ENCODE peak calls at places on chromosome 16, in four cellular contexts. Z is HCT116, F is hepatocyte, P is GM23338. M is an unnamed sample.

GRCh38 chr16:31877876-31878642 is 4.5 kb downstream of the ZNF267 start:
- DNase-seq in P (no peak), F (no peak), Z (no peak), M (no peak)

GRCh38 chr16:23578096-23578830 is 17.9 kb downstream of the NDUFAB1 start:
- DNase-seq in Z (no peak), P (no peak), F (no peak), M (no peak)

GRCh38 chr16:76201385-76201784 is 75.8 kb upstream of the CNTNAP4 start:
- DNase-seq in P (no peak), F (no peak), Z (no peak), M (no peak)

GRCh38 chr16:73888840-73889577 is 407.6 kb upstream of the PSMD7 start:
- DNase-seq in Z (no peak), F (no peak), P (no peak), M (no peak)

GRCh38 chr16:65249768-65250167 is 127.9 kb upstream of the CDH11 start:
- DNase-seq in F (peak; percentile 51), Z (no peak), P (peak; percentile 16), M (no peak)

GRCh38 chr16:67760206-67760605 is 41.1 kb upstream of the GFOD2 start:
- DNase-seq in Z (no peak), F (no peak), P (no peak), M (no peak)

GRCh38 chr16:70512456-70512855 is 10.9 kb downstream of the COG4 start:
- DNase-seq in F (no peak), P (no peak), Z (no peak), M (peak; percentile 66)

GRCh38 chr16:87414251-87414680 is 22.1 kb downstream of the MAP1LC3B start:
- DNase-seq in F (no peak), P (no peak), Z (no peak), M (peak; percentile 6)

GRCh38 chr16:59412275-59412841 is 678.2 kb upstream of the GOT2 start:
- DNase-seq in Z (no peak), P (peak; percentile 56), F (peak; percentile 10), M (peak; percentile 54)

GRCh38 chr16:21163576-21163975 is 5.1 kb downstream of the LDAF1 start:
- DNase-seq in Z (no peak), F (no peak), P (no peak), M (peak; percentile 66)

GRCh38 chr16:68126395-68126794 is 41.2 kb downstream of the NFATC3 start:
- DNase-seq in F (no peak), Z (no peak), P (no peak), M (no peak)

GRCh38 chr16:14013571-14014283 is 57.4 kb upstream of the MRTFB start:
- DNase-seq in Z (no peak), P (peak; percentile 37), F (peak; percentile 18), M (peak; percentile 62)

GRCh38 chr16:71360378-71360777 is 1.9 kb downstream of the CALB2 start:
- DNase-seq in P (no peak), F (peak; percentile 63), Z (peak; percentile 77), M (peak; percentile 83)

GRCh38 chr16:282491-282890 is 473 bp upstream of the PDIA2 start:
- DNase-seq in P (no peak), F (no peak), Z (no peak), M (no peak)

GRCh38 chr16:48197294-48197693 is 41.5 kb upstream of the ABCC12 start:
- DNase-seq in F (no peak), P (no peak), Z (no peak), M (no peak)

GRCh38 chr16:80852261-80852872 is 48.0 kb upstream of the CDYL2 start:
- DNase-seq in F (peak; percentile 41), P (peak; percentile 78), Z (peak; percentile 36), M (peak; percentile 69)

GRCh38 chr16:3174618-3175148 is 13.3 kb upstream of the OR1F1 start:
- DNase-seq in P (peak; percentile 56), F (no peak), Z (no peak), M (no peak)

GRCh38 chr16:53053967-53054669 is 673 bp upstream of the CHD9 start:
- DNase-seq in P (no peak), F (peak; percentile 34), Z (no peak), M (peak; percentile 5)

GRCh38 chr16:6803171-6803570 is 529.5 kb upstream of the RBFOX1 start:
- DNase-seq in F (no peak), P (no peak), Z (no peak), M (no peak)

GRCh38 chr16:14483819-14484385 is 146.2 kb downstream of the PARN start:
- DNase-seq in F (no peak), Z (no peak), P (no peak), M (no peak)

GRCh38 chr16:74742051-74742481 is 32.6 kb downstream of the FA2H start:
- DNase-seq in P (no peak), F (no peak), Z (no peak), M (no peak)

GRCh38 chr16:84478172-84478948 is 26.1 kb downstream of the MEAK7 start:
- DNase-seq in Z (no peak), F (peak; percentile 3), P (no peak), M (peak; percentile 33)

GRCh38 chr16:62254847-62255246 is 218.6 kb upstream of the CDH8 start:
- DNase-seq in F (no peak), P (no peak), Z (no peak), M (no peak)

GRCh38 chr16:2968738-2969544 is at the start of gene PAQR4:
- DNase-seq in Z (peak; percentile 82), P (peak; percentile 92), F (peak; percentile 95), M (peak; percentile 92)

GRCh38 chr16:85029981-85030381 is 2.4 kb downstream of the KIAA0513 start:
- DNase-seq in Z (no peak), F (no peak), P (no peak), M (peak; percentile 36)

GRCh38 chr16:12903325-12904040 is 2.1 kb downstream of the SHISA9 start:
- DNase-seq in F (no peak), Z (no peak), P (peak; percentile 69), M (no peak)
- TF ChIP-seq EZH2 in F (peak; percentile 78), Z (no peak), P (no peak), M (no peak)

DNA sequence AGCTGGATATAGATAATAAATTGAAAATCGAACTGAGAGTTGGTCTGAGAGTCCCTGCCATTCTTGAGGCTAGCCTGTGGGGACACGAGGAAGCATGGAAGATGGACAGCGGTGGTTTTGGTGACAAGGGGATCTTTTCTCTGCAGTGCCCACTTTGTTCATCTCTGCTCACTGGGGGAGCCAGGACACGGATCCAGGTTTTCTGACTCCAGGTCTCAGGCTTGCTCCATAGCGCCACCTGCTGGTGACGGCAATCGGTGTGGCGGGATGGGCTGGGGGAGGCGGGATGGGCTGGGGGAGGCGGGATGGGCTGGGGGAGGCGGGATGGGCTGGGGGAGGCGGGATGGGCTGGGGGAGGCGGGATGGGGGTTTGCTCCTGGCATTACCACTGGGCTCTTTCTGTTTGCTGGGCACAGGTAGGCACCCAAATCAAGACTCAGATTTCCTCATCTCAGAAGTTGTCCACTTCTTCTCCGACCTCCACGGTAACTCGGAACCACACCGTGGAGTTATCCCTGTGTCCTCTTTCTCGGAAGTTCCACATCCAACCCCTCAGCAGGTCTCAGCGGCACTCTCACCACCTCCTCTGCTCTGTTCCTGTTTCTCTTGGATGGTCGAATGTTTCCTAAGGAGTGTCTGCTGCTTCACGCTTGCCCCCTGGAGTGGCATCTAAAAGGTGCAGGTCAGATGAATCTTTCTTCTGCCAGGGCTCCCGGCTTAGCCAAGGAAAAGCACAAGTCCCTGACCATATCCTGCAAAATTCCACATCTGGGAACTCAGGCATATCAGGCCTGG is 142.4 kb downstream of the CYLD start:
- DNase-seq in F (no peak), Z (no peak), P (peak; percentile 77), M (peak; percentile 48)
- TF ChIP-seq EZH2phosphoT487 in F (no peak), Z (no peak), P (no peak), M (no peak)

GRCh38 chr16:47144559-47144877 is 773 bp upstream of the NETO2 start:
- DNase-seq in P (no peak), Z (no peak), F (no peak), M (no peak)
- TF ChIP-seq EZH2 in P (no peak), Z (no peak), F (no peak), M (no peak)

DNA sequence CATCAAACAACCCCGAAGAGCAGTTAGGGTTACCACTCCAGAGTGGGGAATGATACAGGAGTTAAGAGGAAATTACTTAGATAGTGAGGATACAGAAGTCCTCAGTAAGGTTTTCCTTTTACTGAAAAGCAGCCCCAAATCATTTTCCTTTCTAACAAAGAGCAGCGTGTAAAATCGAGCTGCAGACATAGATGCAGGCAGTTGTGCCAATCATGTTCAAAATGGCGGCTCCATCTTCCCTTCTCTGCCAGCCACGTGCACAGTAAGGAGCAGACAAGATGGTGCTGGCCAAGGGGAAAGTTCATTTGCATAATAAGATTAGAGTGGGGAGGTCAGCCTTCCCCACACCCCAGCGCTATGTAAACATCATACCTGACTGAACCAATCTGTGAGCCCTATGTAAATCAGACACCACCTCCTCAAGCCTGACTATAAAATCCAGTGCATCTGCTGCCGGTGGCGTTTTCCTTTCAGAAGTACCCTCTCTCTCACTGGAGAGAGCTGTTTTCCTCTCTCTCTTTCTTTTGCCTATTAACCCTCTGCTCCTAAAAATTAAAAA is 2.5 kb upstream of the SRL start:
- DNase-seq in F (peak; percentile 58), Z (no peak), P (no peak), M (no peak)
- TF ChIP-seq EZH2phosphoT487 in F (no peak), Z (no peak), P (no peak), M (no peak)

GRCh38 chr16:51113254-51114125 is 37.6 kb downstream of the SALL1 start:
- DNase-seq in P (peak; percentile 54), F (no peak), Z (no peak), M (no peak)
- TF ChIP-seq EZH2 in P (no peak), F (no peak), Z (no peak), M (no peak)

GRCh38 chr16:88589441-88589840 is 19.2 kb downstream of the ZC3H18 start:
- DNase-seq in F (no peak), Z (no peak), P (no peak), M (no peak)
- TF ChIP-seq EZH2phosphoT487 in F (no peak), Z (no peak), P (no peak), M (no peak)

GRCh38 chr16:86101912-86102187 is 202.9 kb downstream of the IRF8 start:
- DNase-seq in P (no peak), Z (no peak), F (no peak), M (no peak)
- TF ChIP-seq EZH2 in P (no peak), Z (no peak), F (no peak), M (no peak)

GRCh38 chr16:66328282-66328681 is 38.2 kb upstream of the CDH5 start:
- DNase-seq in P (no peak), F (no peak), Z (no peak), M (no peak)

GRCh38 chr16:66322174-66322573 is 44.3 kb upstream of the CDH5 start:
- DNase-seq in Z (no peak), P (no peak), F (no peak), M (no peak)

GRCh38 chr16:66325977-66326376 is 40.5 kb upstream of the CDH5 start:
- DNase-seq in F (no peak), Z (no peak), P (no peak), M (no peak)

GRCh38 chr16:66326995-66327513 is 39.4 kb upstream of the CDH5 start:
- DNase-seq in P (no peak), F (peak; percentile 62), Z (no peak), M (no peak)

DNA sequence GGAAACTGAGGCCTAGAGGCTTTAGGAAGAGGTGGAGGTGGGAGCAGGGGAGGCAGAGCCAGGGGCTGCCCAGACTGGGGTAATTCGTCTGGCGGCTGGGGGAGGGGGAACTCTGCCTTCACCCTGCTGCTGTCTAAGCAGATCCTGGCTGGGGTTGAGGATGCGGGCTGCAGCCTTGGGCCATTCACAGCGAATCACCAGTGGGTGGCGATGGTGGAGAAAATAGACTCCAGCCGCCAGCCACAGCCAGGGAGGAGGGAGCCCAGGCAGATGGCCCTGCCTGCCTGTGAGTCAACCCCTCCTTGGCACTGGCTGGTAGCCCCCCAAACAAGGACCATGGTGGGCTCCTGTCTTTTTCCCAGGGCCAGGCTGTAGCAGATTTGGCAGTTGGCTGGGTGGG is 41.7 kb upstream of the CDH5 start:
- DNase-seq in Z (peak; percentile 21), P (peak; percentile 72), F (peak; percentile 36), M (peak; percentile 49)
- TF ChIP-seq EZH2phosphoT487 in Z (no peak), P (no peak), F (no peak), M (no peak)

M was measured in PC-3.